ENCODE peak calls at places on chromosomes 3 and 15, in four cellular contexts. R is astrocyte, X is mesendoderm, D is A549. E is an unnamed sample.

GRCh38 chr3:100099621-100100020 is 14.7 kb downstream of the FILIP1L start:
- DNase-seq in X (no peak), R (peak), D (no peak), E (no peak)

GRCh38 chr3:158731938-158732855 is at the start of gene RARRES1:
- DNase-seq in D (peak), X (peak), R (no peak), E (peak)

GRCh38 chr3:148513066-148513671 is 184.5 kb upstream of the AGTR1 start:
- DNase-seq in R (peak), X (no peak), D (peak), E (no peak)

GRCh38 chr3:96478496-96478895 is 335.9 kb upstream of the EPHA6 start:
- DNase-seq in D (no peak), X (no peak), R (peak), E (no peak)

GRCh38 chr3:185423178-185423577 is 60.2 kb downstream of the MAP3K13 start:
- DNase-seq in X (peak), R (peak), D (peak), E (no peak)

GRCh38 chr3:124258057-124258500 is 266.2 kb upstream of the ROPN1 start:
- DNase-seq in R (peak), X (peak), D (peak), E (no peak)

GRCh38 chr3:31157893-31158620 is 263.6 kb upstream of the GADL1 start:
- DNase-seq in R (peak), X (no peak), D (no peak), E (no peak)

GRCh38 chr3:158961497-158961896 is 159.6 kb downstream of the MFSD1 start:
- DNase-seq in R (no peak), X (no peak), D (no peak), E (peak)

GRCh38 chr3:97979610-97980009 is 7.4 kb upstream of the RIOX2 start:
- DNase-seq in R (no peak), X (peak), D (peak), E (no peak)

GRCh38 chr3:40323946-40324345 is 14.4 kb downstream of the EIF1B start:
- DNase-seq in R (no peak), D (no peak), X (no peak), E (no peak)

GRCh38 chr3:196339493-196340254 is 1.5 kb upstream of the TM4SF19 start:
- DNase-seq in R (peak), X (peak), D (peak), E (no peak)

DNA sequence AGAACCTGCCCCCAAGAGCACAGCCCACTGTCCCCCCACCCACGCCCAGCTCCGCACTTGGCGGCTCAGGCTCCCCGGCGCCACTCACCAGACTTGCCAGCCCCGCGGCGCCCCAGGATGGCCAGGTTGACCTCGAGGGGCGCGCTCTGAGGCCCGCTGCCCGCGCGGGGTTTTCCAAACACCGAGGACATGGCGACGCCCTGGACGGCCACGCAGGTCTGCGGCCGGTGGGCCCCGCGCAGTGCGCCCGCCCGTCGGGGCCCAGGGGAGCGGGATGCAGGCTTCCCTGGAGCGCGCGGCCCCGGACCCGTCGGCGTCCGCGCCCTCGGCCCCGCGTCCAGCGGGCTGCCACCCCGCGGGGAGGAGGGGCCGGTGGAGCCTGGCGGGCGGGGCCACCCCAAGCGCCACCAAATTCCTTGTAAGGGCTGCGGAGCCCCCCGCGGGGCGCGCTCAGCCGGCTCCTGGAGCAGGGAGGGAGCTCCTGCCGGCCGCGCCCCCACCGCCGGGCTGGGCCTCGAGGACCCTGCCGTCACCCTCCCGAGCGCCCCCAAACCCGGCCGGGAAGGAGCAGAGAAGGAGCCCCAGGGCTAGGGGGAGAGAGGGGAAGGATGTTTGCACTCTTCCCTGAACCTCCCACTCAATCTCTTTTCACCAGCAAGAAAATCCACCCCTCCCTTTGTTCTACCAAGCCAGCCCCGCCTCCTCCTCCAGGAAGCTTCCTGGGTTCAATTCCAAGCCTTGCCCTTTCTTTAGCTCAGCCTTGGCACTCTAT is at the start of gene RASL12:
- DNase-seq in R (no peak), D (no peak), X (peak), E (peak)
- H3K4me3 ChIP-seq in R (no peak), D (peak), X (peak), E (peak)

DNA sequence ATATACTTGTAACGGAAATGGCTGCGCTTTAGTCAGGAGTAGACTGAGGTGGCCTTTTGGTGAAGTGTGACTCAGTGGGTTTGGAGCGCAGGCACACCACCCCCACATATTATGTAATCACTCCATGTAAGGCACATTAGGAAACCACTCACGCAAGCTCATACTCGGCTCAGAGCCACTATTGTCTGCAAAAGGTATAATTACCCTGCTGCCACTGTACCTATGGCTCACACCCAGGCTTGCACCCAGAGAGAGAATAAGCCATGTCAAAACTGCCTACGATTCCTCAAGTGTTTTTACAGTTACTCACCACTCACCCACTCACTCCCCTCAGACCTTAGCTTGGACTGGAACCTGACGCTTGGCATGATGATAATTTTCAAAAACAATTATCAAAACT is 611.9 kb upstream of the CCDC54 start:
- DNase-seq in D (peak), X (no peak), R (peak), E (no peak)
- H3K4me3 ChIP-seq in D (no peak), X (no peak), R (no peak), E (no peak)

GRCh38 chr3:157460253-157460652 is 23.6 kb downstream of the PTX3 start:
- DNase-seq in R (peak), X (no peak), D (no peak), E (no peak)
- H3K4me3 ChIP-seq in R (peak), X (no peak), D (no peak), E (no peak)

GRCh38 chr15:38671003-38671382 is 106.4 kb upstream of the RASGRP1 start:
- DNase-seq in D (no peak), X (no peak), R (no peak), E (no peak)
- H3K4me3 ChIP-seq in D (no peak), X (no peak), R (no peak), E (no peak)

GRCh38 chr15:73630796-73631471 is 2.3 kb downstream of the NPTN start:
- DNase-seq in X (peak), D (no peak), R (no peak), E (no peak)
- H3K4me3 ChIP-seq in X (no peak), D (no peak), R (peak), E (no peak)

DNA sequence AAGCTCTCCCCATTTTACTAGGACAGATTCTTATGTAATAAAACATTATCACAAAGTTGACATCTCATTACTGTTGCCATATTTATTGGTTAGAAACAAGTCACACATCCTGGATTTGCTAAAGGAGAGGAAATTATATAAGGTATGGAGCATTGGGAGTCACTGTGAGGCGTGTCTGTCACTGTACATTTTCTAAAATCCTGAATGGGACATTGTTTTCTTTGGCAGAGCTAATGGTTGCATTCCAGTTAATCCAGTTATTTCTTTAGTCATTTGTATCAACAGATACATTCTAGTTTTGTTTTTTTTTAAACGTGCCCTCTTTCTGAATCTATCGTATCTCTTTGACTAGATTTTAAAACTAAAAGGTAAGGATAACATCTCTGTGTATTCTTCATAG is 70.2 kb upstream of the MITF start:
- DNase-seq in X (no peak), R (no peak), D (no peak), E (no peak)
- H3K4me3 ChIP-seq in X (no peak), R (no peak), D (no peak), E (no peak)

DNA sequence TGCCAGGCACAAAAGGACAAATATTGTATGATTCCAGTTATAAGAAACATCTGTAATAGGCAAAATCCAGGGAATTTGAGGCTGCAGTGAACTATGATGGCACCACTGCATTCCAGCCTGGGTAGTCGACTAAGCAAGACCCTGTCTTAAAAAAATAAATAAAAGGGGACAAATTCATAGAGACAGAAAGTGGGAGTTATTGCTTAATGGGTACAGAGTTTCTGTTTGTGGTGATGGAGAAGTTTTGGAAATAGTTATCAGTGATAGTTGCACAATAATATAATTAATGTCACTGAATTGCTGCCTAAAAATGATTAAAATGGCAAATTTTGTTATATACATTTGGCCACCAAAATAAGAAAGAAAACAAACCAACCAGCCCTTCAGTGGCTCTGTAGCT is 27.6 kb upstream of the CNBP start:
- DNase-seq in X (no peak), R (no peak), D (no peak), E (no peak)
- H3K4me3 ChIP-seq in X (no peak), R (no peak), D (no peak), E (no peak)

DNA sequence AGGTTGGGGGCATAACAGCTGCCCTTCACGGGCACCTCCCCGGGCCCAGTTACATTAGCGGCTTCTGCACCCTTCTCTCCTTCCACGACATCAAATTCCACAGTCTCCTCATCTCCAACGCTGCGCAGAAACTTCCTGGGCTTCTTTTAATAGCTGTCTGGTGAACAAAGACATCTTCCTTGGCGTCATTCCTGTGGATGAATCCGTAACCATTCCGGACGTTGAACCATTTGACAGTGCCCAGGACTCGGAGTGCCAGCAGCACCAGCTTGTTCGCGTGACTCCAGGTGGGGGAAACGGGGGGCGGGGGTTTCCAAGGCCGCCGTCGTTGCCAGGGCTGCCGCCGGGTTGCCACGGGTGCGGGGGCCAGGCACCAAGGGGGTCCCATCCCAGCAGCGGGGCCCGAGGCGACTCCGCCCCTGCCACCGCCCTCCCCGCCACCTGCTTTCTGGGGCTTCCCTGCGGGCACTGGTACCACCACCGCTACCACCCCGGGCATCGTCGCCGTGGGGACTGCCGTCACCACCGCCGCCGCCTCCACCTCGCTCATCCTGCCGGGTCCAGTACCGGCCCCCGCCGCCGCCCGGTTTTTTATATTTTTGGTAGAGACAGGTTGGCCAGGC is 22.8 kb downstream of the RGMA start:
- DNase-seq in X (no peak), R (no peak), D (no peak), E (peak)
- H3K4me3 ChIP-seq in X (no peak), R (no peak), D (no peak), E (no peak)

GRCh38 chr3:121658716-121659435 is 1.8 kb downstream of the HCLS1 start:
- DNase-seq in R (no peak), D (no peak), X (no peak), E (no peak)
- H3K4me3 ChIP-seq in R (no peak), D (no peak), X (no peak), E (no peak)

E was measured in H7.